ENCODE peak calls at places on chromosomes 3 and 15, in five cellular contexts. One of them, this sample, is unnamed.

GRCh38 chr3:182693723-182694122 is 99.6 kb upstream of the ATP11B start:
- DNase-seq in heart left ventricle: no peak
- DNase-seq in stomach: no peak
- DNase-seq in Peyer's patch: no peak
- DNase-seq in uterus: no peak
- DNase-seq in this sample: no peak

GRCh38 chr3:172087827-172088580 is 48.6 kb downstream of the FNDC3B start:
- DNase-seq in heart left ventricle: no peak
- DNase-seq in stomach: no peak
- DNase-seq in Peyer's patch: no peak
- DNase-seq in uterus: no peak
- DNase-seq in this sample: no peak

GRCh38 chr3:172074578-172074977 is 35.2 kb downstream of the FNDC3B start:
- DNase-seq in heart left ventricle: no peak
- DNase-seq in stomach: no peak
- DNase-seq in Peyer's patch: no peak
- DNase-seq in uterus: no peak
- DNase-seq in this sample: no peak

GRCh38 chr15:73650387-73651126 is 17.4 kb upstream of the NPTN start:
- DNase-seq in heart left ventricle: no peak
- DNase-seq in stomach: no peak
- DNase-seq in Peyer's patch: no peak
- DNase-seq in uterus: no peak
- DNase-seq in this sample: no peak

GRCh38 chr3:147654827-147655226 is 245.7 kb downstream of the ZIC1 start:
- DNase-seq in heart left ventricle: no peak
- DNase-seq in stomach: no peak
- DNase-seq in Peyer's patch: no peak
- DNase-seq in uterus: no peak
- DNase-seq in this sample: no peak

GRCh38 chr15:100849021-100849831 is 30.4 kb upstream of the ALDH1A3 start:
- DNase-seq in heart left ventricle: peak; percentile 69
- DNase-seq in stomach: peak; percentile 37
- DNase-seq in Peyer's patch: peak; percentile 42
- DNase-seq in uterus: peak; percentile 70
- DNase-seq in this sample: peak; percentile 41

GRCh38 chr3:55190296-55190695 is 262.4 kb upstream of the LRTM1 start:
- DNase-seq in heart left ventricle: no peak
- DNase-seq in stomach: no peak
- DNase-seq in Peyer's patch: no peak
- DNase-seq in uterus: no peak
- DNase-seq in this sample: no peak

GRCh38 chr15:70627734-70628541 is 135.4 kb downstream of the UACA start:
- DNase-seq in heart left ventricle: no peak
- DNase-seq in stomach: no peak
- DNase-seq in Peyer's patch: no peak
- DNase-seq in uterus: no peak
- DNase-seq in this sample: no peak

GRCh38 chr3:45055032-45055410 is 28.9 kb downstream of the CLEC3B start:
- DNase-seq in heart left ventricle: no peak
- DNase-seq in stomach: no peak
- DNase-seq in Peyer's patch: no peak
- DNase-seq in uterus: no peak
- DNase-seq in this sample: no peak

GRCh38 chr3:127750226-127751031 is 71.9 kb downstream of the MGLL start:
- DNase-seq in heart left ventricle: no peak
- DNase-seq in stomach: no peak
- DNase-seq in Peyer's patch: no peak
- DNase-seq in uterus: no peak
- DNase-seq in this sample: peak; percentile 17

GRCh38 chr3:72591522-72592421 is 256.5 kb downstream of the SHQ1 start:
- DNase-seq in heart left ventricle: no peak
- DNase-seq in stomach: no peak
- DNase-seq in Peyer's patch: peak; percentile 20
- DNase-seq in uterus: peak; percentile 57
- DNase-seq in this sample: peak; percentile 5

GRCh38 chr3:123448503-123449091 is at the start of gene ADCY5:
- DNase-seq in heart left ventricle: peak; percentile 68
- DNase-seq in stomach: no peak
- DNase-seq in Peyer's patch: no peak
- DNase-seq in uterus: peak; percentile 35
- DNase-seq in this sample: peak; percentile 4

GRCh38 chr3:123451186-123451585 is 2.3 kb upstream of the ADCY5 start:
- DNase-seq in heart left ventricle: no peak
- DNase-seq in stomach: no peak
- DNase-seq in Peyer's patch: no peak
- DNase-seq in uterus: no peak
- DNase-seq in this sample: no peak

GRCh38 chr3:123447749-123448502 is 964 bp downstream of the ADCY5 start:
- DNase-seq in heart left ventricle: peak; percentile 77
- DNase-seq in stomach: peak; percentile 32
- DNase-seq in Peyer's patch: no peak
- DNase-seq in uterus: peak; percentile 24
- DNase-seq in this sample: no peak

GRCh38 chr3:123449092-123449985 is 449 bp upstream of the ADCY5 start:
- DNase-seq in heart left ventricle: peak; percentile 80
- DNase-seq in stomach: no peak
- DNase-seq in Peyer's patch: no peak
- DNase-seq in uterus: peak; percentile 50
- DNase-seq in this sample: peak; percentile 18

DNA sequence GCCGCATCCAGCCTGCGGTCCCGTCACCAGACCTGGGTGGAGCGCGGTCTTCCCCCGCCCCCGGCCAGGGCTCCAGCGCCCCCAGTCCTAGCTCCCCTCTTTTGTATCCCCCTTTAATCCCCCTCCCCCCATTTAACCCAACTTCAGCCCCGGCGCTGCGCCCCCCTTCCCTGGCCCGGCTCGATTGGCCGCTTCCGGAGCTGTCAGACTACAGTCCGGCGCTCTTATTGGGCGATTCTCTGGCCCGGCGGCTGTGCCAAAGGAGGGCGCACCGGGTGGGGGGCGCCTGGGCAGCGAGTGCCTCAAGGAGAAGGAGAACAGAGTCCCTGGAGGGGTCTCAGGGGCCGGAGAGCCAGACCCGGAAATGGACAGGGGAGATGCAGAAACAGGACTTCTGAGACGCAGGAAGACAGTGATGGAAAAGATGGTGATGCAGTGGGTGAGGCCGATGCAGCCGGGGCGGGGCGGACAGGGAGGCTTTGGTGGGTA is 1.1 kb upstream of the ADCY5 start:
- DNase-seq in heart left ventricle: no peak
- DNase-seq in stomach: no peak
- DNase-seq in Peyer's patch: no peak
- DNase-seq in uterus: peak; percentile 52
- DNase-seq in this sample: no peak
- H3K4me3 ChIP-seq in heart left ventricle: peak overlapping the region; percentile 78
- H3K4me3 ChIP-seq in stomach: peak overlapping the region; percentile 64
- H3K4me3 ChIP-seq in Peyer's patch: peak overlapping the region; percentile 56
- H3K4me3 ChIP-seq in uterus: peak overlapping the region; percentile 62
- H3K4me3 ChIP-seq in this sample: no peak overlapping the region

DNA sequence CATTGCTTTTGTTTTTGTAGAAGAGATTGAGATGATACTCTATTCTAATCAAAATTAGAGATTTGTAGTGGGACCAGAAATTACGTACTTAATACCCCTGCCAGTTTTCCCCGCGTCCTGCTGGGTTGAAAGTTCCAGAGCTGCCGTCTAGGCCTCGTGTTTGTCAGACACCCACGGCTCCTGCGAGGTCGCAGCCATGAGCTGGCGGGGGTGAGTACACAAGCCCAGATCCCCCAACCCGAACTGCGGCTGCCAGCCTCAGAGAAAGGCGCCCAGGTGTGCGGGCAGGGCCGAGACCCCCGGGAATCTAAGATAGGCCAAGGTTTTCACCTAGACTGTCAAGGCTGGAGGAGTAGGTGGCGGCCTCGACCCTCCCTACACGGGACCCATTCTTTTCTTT is 26.3 kb downstream of the GPR160 start:
- DNase-seq in heart left ventricle: no peak
- DNase-seq in stomach: no peak
- DNase-seq in Peyer's patch: no peak
- DNase-seq in uterus: no peak
- DNase-seq in this sample: no peak
- TF ChIP-seq CTCF in heart left ventricle: no peak
- TF ChIP-seq CTCF in stomach: no peak
- TF ChIP-seq CTCF in Peyer's patch: no peak
- TF ChIP-seq CTCF in uterus: no peak
- TF ChIP-seq CTCF in this sample: no peak

GRCh38 chr15:90002428-90002844 is 1.3 kb downstream of the ZNF710 start:
- DNase-seq in heart left ventricle: peak; percentile 75
- DNase-seq in stomach: no peak
- DNase-seq in Peyer's patch: peak; percentile 58
- DNase-seq in uterus: peak; percentile 42
- DNase-seq in this sample: peak; percentile 58
- TF ChIP-seq POLR2A in heart left ventricle: no peak
- TF ChIP-seq POLR2A in stomach: no peak
- TF ChIP-seq POLR2A in Peyer's patch: no peak
- TF ChIP-seq POLR2A in uterus: no peak
- TF ChIP-seq POLR2A in this sample: no peak

DNA sequence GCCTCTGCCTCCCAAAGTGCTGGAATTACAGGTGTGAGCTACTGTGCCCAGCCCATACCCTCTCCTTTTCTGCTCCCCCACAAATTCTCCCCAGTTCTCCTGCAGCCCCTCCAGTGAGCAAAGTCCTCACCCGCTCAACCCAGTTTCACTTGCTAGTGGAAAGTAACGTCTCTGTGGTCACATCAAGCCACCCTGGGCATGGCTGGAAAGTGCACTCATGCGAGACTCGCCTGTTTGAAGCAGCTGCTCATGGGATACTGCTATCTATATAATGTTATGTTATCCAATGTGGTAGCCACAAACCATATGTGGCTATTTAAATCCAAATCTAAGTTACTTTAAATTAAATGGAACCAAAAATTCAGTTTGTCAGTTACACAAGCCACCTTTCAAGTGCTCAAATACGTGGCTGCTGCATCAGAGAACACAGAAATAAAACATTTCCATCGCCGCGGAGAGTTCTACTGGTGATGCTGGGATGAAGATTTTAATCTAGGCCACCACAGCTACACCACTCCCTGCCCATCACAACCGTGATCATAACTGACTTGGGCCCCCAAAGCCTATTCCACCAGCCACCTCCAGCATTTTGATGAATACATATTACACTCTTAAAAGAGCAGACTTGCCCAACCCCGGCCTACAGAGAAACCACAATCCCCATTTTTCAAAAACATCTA is 119.4 kb downstream of the LIPC start:
- DNase-seq in heart left ventricle: no peak
- DNase-seq in stomach: peak; percentile 14
- DNase-seq in Peyer's patch: no peak
- DNase-seq in uterus: no peak
- DNase-seq in this sample: no peak
- H3K4me3 ChIP-seq in heart left ventricle: no peak overlapping the region
- H3K4me3 ChIP-seq in stomach: no peak overlapping the region
- H3K4me3 ChIP-seq in Peyer's patch: no peak overlapping the region
- H3K4me3 ChIP-seq in uterus: no peak overlapping the region
- H3K4me3 ChIP-seq in this sample: no peak overlapping the region